ENCODE peak calls at places on chromosomes 3 and 15, in six cellular contexts. R is fibroblast of lung, Q is choroid plexus epithelial cell, L is HCT116, V is cardiac muscle cell, I is K562. S is an unnamed sample.

GRCh38 chr3:25686766-25687165 is 22.1 kb upstream of the TOP2B start:
- DNase-seq in R (no peak), V (no peak), Q (no peak), L (no peak), I (no peak), S (no peak)

GRCh38 chr15:40550381-40551037 is 14.3 kb downstream of the CCDC32 start:
- DNase-seq in I (no peak), L (no peak), V (no peak), Q (no peak), R (no peak), S (no peak)

GRCh38 chr3:188861847-188862740 is 309.7 kb upstream of the TPRG1 start:
- DNase-seq in V (no peak), R (peak; percentile 50), Q (peak; percentile 46), I (no peak), L (no peak), S (no peak)

GRCh38 chr3:111598552-111598951 is 3.4 kb upstream of the ZBED2 start:
- DNase-seq in I (no peak), R (no peak), V (no peak), Q (no peak), L (no peak), S (no peak)

GRCh38 chr15:69997701-69998273 is 99.9 kb downstream of the TLE3 start:
- DNase-seq in V (no peak), I (no peak), L (peak; percentile 7), Q (peak; percentile 39), R (peak; percentile 14), S (no peak)

GRCh38 chr3:126399348-126399730 is 4.6 kb downstream of the CFAP100 start:
- DNase-seq in I (no peak), R (no peak), V (no peak), Q (no peak), L (no peak), S (no peak)

GRCh38 chr15:89116404-89116803 is 28.1 kb downstream of the ABHD2 start:
- DNase-seq in V (peak; percentile 53), I (no peak), R (no peak), L (no peak), Q (no peak), S (no peak)

GRCh38 chr3:172233474-172234277 is 194.3 kb downstream of the FNDC3B start:
- DNase-seq in V (no peak), I (no peak), R (no peak), Q (no peak), L (no peak), S (no peak)

GRCh38 chr3:13846716-13847570 is 32.9 kb downstream of the WNT7A start:
- DNase-seq in R (no peak), I (no peak), Q (no peak), V (no peak), L (no peak), S (no peak)

GRCh38 chr3:112129925-112130637 is 3.0 kb downstream of the GCSAM start:
- DNase-seq in V (no peak), R (no peak), Q (no peak), I (no peak), L (no peak), S (no peak)

GRCh38 chr3:105686324-105686897 is 182.4 kb downstream of the CBLB start:
- DNase-seq in R (peak; percentile 60), V (no peak), I (peak; percentile 1), Q (peak; percentile 59), L (peak; percentile 0), S (no peak)

GRCh38 chr15:36866896-36867295 is 233.5 kb downstream of the MEIS2 start:
- DNase-seq in V (no peak), L (no peak), Q (no peak), I (no peak), R (no peak), S (no peak)

GRCh38 chr15:52527898-52528464 is 699 bp downstream of the MYO5A start:
- DNase-seq in V (peak; percentile 38), I (no peak), R (peak; percentile 28), L (no peak), Q (peak; percentile 25), S (no peak)

GRCh38 chr15:59751552-59752413 is 62.7 kb upstream of the BNIP2 start:
- DNase-seq in Q (peak; percentile 20), I (no peak), R (peak; percentile 3), L (peak; percentile 10), V (peak; percentile 44), S (no peak)

GRCh38 chr3:146345900-146346299 is 95.0 kb upstream of the PLSCR4 start:
- DNase-seq in R (no peak), L (no peak), V (no peak), Q (no peak), I (no peak), S (no peak)

GRCh38 chr15:59963322-59963721 is 40.8 kb upstream of the FOXB1 start:
- DNase-seq in R (no peak), L (no peak), I (no peak), V (no peak), Q (no peak), S (no peak)

GRCh38 chr3:144773344-144773743 is 801.7 kb downstream of the DIPK2A start:
- DNase-seq in Q (no peak), L (no peak), V (no peak), I (no peak), R (no peak), S (no peak)

GRCh38 chr3:144772372-144772771 is 800.7 kb downstream of the DIPK2A start:
- DNase-seq in V (no peak), I (no peak), R (no peak), L (no peak), Q (peak; percentile 5), S (no peak)

GRCh38 chr3:144770291-144770690 is 798.7 kb downstream of the DIPK2A start:
- DNase-seq in R (no peak), I (no peak), V (no peak), Q (peak; percentile 4), L (no peak), S (no peak)

GRCh38 chr3:144771401-144771870 is 799.8 kb downstream of the DIPK2A start:
- DNase-seq in V (no peak), R (no peak), L (no peak), I (no peak), Q (peak; percentile 97), S (no peak)

DNA sequence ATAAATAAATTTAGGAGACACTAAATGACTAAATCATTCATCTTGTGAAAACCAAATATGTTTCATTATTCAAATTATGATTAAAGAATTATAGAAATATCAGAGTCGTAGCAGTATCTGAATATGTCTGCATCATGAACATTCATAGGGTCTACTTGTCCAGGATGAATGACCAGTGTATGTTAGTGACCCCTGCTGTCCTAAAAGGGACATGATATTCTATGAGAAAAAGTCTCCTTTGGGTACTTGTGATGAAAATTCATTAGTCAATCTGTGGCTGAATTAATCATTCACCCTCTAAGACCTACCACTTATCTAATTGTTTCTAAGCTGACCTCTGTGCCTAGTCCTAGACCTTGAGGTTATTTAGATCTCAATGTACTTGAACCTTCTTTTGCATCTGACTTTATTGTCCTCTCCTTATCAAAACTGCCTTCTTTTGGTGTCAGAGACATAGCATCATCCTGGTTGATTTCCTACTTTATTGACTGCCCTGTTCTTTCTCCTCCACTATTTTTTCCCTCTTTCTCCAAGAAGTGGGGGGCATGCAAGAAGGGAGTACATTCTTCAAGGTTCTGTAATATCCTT is 799.3 kb downstream of the DIPK2A start:
- DNase-seq in Q (peak; percentile 81), R (peak; percentile 80), L (peak; percentile 24), I (peak; percentile 2), V (peak; percentile 51), S (peak; percentile 1)
- TF ChIP-seq CTCF in Q (peak; percentile 52), R (peak; percentile 32), L (peak; percentile 36), I (no peak), V (peak; percentile 42), S (peak; percentile 31)

DNA sequence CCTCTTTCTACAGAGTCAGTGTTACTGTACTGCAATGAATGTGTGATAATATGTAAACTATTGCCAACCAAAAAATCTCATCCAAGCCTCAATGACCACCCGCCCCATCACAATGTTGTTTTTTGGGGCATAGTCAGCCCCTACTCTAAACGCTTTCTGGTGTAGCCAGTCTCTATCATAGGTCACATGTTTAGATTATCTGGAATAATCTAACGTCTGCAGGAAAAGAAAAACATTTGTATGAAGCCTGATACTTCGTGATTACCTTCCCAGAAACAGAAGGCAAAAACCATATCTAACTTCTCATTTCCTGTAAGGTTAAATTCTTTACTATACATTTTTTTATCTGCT is 1331.8 kb upstream of the GBE1 start:
- DNase-seq in Q (no peak), V (no peak), I (no peak), L (no peak), R (no peak), S (no peak)
- H3K4me3 ChIP-seq in Q (no peak overlapping the region), V (no peak overlapping the region), I (no peak overlapping the region), L (no peak overlapping the region), R (no peak overlapping the region), S (no peak overlapping the region)

GRCh38 chr3:186930143-186930638 is at the start of gene ST6GAL1:
- DNase-seq in L (peak; percentile 29), V (peak; percentile 86), R (peak; percentile 63), Q (peak; percentile 63), I (peak; percentile 91), S (no peak)
- TF ChIP-seq CTCF in L (no peak), V (peak; percentile 66), R (peak; percentile 30), Q (peak; percentile 45), I (peak; percentile 73), S (peak; percentile 43)

GRCh38 chr3:48682786-48683185 is 2.9 kb downstream of the NCKIPSD start:
- DNase-seq in I (no peak), R (no peak), L (no peak), Q (no peak), V (no peak), S (no peak)

GRCh38 chr3:48685603-48686511 is at the start of gene NCKIPSD:
- DNase-seq in L (peak; percentile 60), I (peak; percentile 88), Q (peak; percentile 82), R (peak; percentile 76), V (peak; percentile 94), S (no peak)

GRCh38 chr3:48685293-48685602 is 467 bp downstream of the NCKIPSD start:
- DNase-seq in I (no peak), Q (no peak), L (no peak), R (no peak), V (no peak), S (no peak)

GRCh38 chr3:48684480-48685143 is 1.1 kb downstream of the NCKIPSD start:
- DNase-seq in I (peak; percentile 47), R (peak; percentile 36), V (no peak), L (no peak), Q (peak; percentile 32), S (no peak)

GRCh38 chr3:48684054-48684349 is 1.7 kb downstream of the NCKIPSD start:
- DNase-seq in L (no peak), Q (peak; percentile 26), I (no peak), V (no peak), R (no peak), S (no peak)
- H3K4me3 ChIP-seq in L (peak overlapping the region; percentile 77), Q (peak overlapping the region; percentile 97), I (peak overlapping the region; percentile 88), V (no peak overlapping the region), R (peak overlapping the region; percentile 0), S (peak overlapping the region; percentile 95)

GRCh38 chr15:49901867-49902775 is 216.9 kb downstream of the ATP8B4 start:
- DNase-seq in L (no peak), Q (peak; percentile 80), R (peak; percentile 83), V (no peak), I (no peak), S (no peak)
- TF ChIP-seq CTCF in L (no peak), Q (peak; percentile 58), R (peak; percentile 44), V (peak; percentile 47), I (no peak), S (peak; percentile 37)